ENCODE peak calls at places on chromosomes 13 and 19, in four cellular contexts. One of them, this sample, is unnamed.

GRCh38 chr13:30864352-30865130 is 41.5 kb upstream of the MEDAG start:
- DNase-seq in K562: no peak
- DNase-seq in HepG2: no peak
- DNase-seq in GM12878: no peak
- DNase-seq in this sample: no peak

GRCh38 chr13:110517505-110518149 is 43.9 kb downstream of the RAB20 start:
- DNase-seq in K562: no peak
- DNase-seq in HepG2: no peak
- DNase-seq in GM12878: no peak
- DNase-seq in this sample: no peak

GRCh38 chr19:36379510-36379819 is 464 bp upstream of the ZFP14 start:
- DNase-seq in K562: no peak
- DNase-seq in HepG2: no peak
- DNase-seq in GM12878: no peak
- DNase-seq in this sample: no peak

GRCh38 chr19:30708416-30708815 is 336.2 kb downstream of the ZNF536 start:
- DNase-seq in K562: no peak
- DNase-seq in HepG2: no peak
- DNase-seq in GM12878: no peak
- DNase-seq in this sample: no peak

GRCh38 chr13:100394005-100394695 is 194.4 kb downstream of the GGACT start:
- DNase-seq in K562: no peak
- DNase-seq in HepG2: no peak
- DNase-seq in GM12878: peak; percentile 51
- DNase-seq in this sample: no peak

GRCh38 chr13:94947965-94948371 is 235.6 kb upstream of the SOX21 start:
- DNase-seq in K562: no peak
- DNase-seq in HepG2: no peak
- DNase-seq in GM12878: no peak
- DNase-seq in this sample: no peak

GRCh38 chr13:28754698-28755545 is 36.2 kb upstream of the SLC46A3 start:
- DNase-seq in K562: peak; percentile 28
- DNase-seq in HepG2: peak; percentile 11
- DNase-seq in GM12878: no peak
- DNase-seq in this sample: no peak

GRCh38 chr13:33379597-33379996 is 94.0 kb upstream of the STARD13 start:
- DNase-seq in K562: no peak
- DNase-seq in HepG2: peak; percentile 43
- DNase-seq in GM12878: no peak
- DNase-seq in this sample: no peak

GRCh38 chr13:45500492-45501174 is 35.9 kb downstream of the COG3 start:
- DNase-seq in K562: no peak
- DNase-seq in HepG2: peak; percentile 50
- DNase-seq in GM12878: no peak
- DNase-seq in this sample: no peak

GRCh38 chr19:9673912-9674668 is 810 bp downstream of the ZNF562 start:
- DNase-seq in K562: no peak
- DNase-seq in HepG2: peak; percentile 15
- DNase-seq in GM12878: peak; percentile 1
- DNase-seq in this sample: no peak

GRCh38 chr13:26280822-26281221 is 26.9 kb downstream of the CDK8 start:
- DNase-seq in K562: no peak
- DNase-seq in HepG2: peak; percentile 4
- DNase-seq in GM12878: no peak
- DNase-seq in this sample: no peak

GRCh38 chr13:50283017-50283416 is 267.8 kb downstream of the KCNRG start:
- DNase-seq in K562: no peak
- DNase-seq in HepG2: peak; percentile 85
- DNase-seq in GM12878: no peak
- DNase-seq in this sample: no peak

GRCh38 chr13:50282016-50282415 is 266.8 kb downstream of the KCNRG start:
- DNase-seq in K562: no peak
- DNase-seq in HepG2: no peak
- DNase-seq in GM12878: no peak
- DNase-seq in this sample: no peak

GRCh38 chr13:50285283-50285682 is 270.0 kb downstream of the KCNRG start:
- DNase-seq in K562: no peak
- DNase-seq in HepG2: no peak
- DNase-seq in GM12878: no peak
- DNase-seq in this sample: no peak

GRCh38 chr13:50286376-50286775 is 271.1 kb downstream of the KCNRG start:
- DNase-seq in K562: no peak
- DNase-seq in HepG2: no peak
- DNase-seq in GM12878: no peak
- DNase-seq in this sample: no peak

DNA sequence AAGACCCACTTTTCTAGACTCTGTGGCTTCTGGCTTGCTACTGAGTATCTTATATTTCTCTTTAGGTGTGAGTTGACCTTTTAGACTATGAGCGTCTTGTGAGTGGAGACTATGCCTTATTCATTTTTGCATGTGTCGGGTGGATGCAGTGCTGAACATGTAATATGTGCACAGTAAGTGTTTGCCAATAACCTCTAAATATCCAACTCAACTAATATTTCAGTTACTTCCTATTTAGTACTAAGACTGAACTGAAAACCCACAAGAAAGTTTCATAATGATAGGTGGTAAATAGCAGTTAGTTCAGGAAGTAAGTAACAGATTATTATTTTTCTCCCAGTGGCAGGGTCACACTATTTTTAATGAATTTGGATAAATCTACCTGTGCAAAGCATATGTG is 269.3 kb downstream of the KCNRG start:
- DNase-seq in K562: no peak
- DNase-seq in HepG2: no peak
- DNase-seq in GM12878: no peak
- DNase-seq in this sample: no peak
- TF ChIP-seq TARDBP in K562: no peak
- TF ChIP-seq TARDBP in HepG2: no peak
- TF ChIP-seq TARDBP in GM12878: no peak
- TF ChIP-seq TARDBP in this sample: no peak

GRCh38 chr19:1856345-1856697 is 7.1 kb downstream of the KLF16 start:
- DNase-seq in K562: no peak
- DNase-seq in HepG2: no peak
- DNase-seq in GM12878: no peak
- DNase-seq in this sample: no peak
- TF ChIP-seq FOXM1 in K562: no peak
- TF ChIP-seq FOXM1 in HepG2: no peak
- TF ChIP-seq FOXM1 in GM12878: no peak
- TF ChIP-seq FOXM1 in this sample: no peak

GRCh38 chr13:107374038-107374437 is 806.1 kb upstream of the ARGLU1 start:
- DNase-seq in K562: no peak
- DNase-seq in HepG2: no peak
- DNase-seq in GM12878: no peak
- DNase-seq in this sample: no peak

GRCh38 chr13:107367258-107367657 is 799.3 kb upstream of the ARGLU1 start:
- DNase-seq in K562: no peak
- DNase-seq in HepG2: no peak
- DNase-seq in GM12878: no peak
- DNase-seq in this sample: no peak

GRCh38 chr13:107365466-107366215 is 797.7 kb upstream of the ARGLU1 start:
- DNase-seq in K562: no peak
- DNase-seq in HepG2: no peak
- DNase-seq in GM12878: no peak
- DNase-seq in this sample: no peak

GRCh38 chr13:107373551-107373950 is 805.6 kb upstream of the ARGLU1 start:
- DNase-seq in K562: no peak
- DNase-seq in HepG2: no peak
- DNase-seq in GM12878: no peak
- DNase-seq in this sample: peak; percentile 4

GRCh38 chr13:107370036-107370785 is 802.3 kb upstream of the ARGLU1 start:
- DNase-seq in K562: no peak
- DNase-seq in HepG2: no peak
- DNase-seq in GM12878: no peak
- DNase-seq in this sample: no peak
- TF ChIP-seq BHLHE40 in K562: no peak
- TF ChIP-seq BHLHE40 in HepG2: no peak
- TF ChIP-seq BHLHE40 in GM12878: no peak
- TF ChIP-seq BHLHE40 in this sample: no peak

DNA sequence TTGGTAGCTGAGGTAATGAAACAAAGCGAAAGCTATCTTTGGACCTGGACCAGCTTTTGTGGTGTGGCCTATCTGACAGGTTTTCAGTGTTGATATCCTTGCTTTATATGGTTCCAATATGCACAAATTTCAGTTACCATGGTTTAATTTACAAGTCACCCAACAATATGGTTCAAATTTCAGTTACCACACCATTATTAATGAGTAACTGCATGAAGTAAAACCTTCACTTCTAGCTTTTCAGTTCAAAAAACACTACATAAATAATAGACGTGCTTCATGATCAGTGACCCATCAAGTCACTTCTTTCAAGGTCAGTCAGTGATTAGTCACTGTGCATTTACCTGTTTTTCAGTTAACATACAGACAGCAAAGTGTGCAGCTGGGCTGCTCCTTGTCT is 17.7 kb upstream of the POU4F1 start:
- DNase-seq in K562: no peak
- DNase-seq in HepG2: no peak
- DNase-seq in GM12878: no peak
- DNase-seq in this sample: no peak
- TF ChIP-seq TARDBP in K562: no peak
- TF ChIP-seq TARDBP in HepG2: no peak
- TF ChIP-seq TARDBP in GM12878: no peak
- TF ChIP-seq TARDBP in this sample: no peak

GRCh38 chr19:39566064-39566463 is 26.1 kb upstream of the EID2 start:
- DNase-seq in K562: no peak
- DNase-seq in HepG2: no peak
- DNase-seq in GM12878: no peak
- DNase-seq in this sample: no peak

GRCh38 chr19:39568604-39569003 is 28.6 kb upstream of the EID2 start:
- DNase-seq in K562: no peak
- DNase-seq in HepG2: peak; percentile 27
- DNase-seq in GM12878: no peak
- DNase-seq in this sample: no peak

GRCh38 chr19:39558623-39559117 is 18.7 kb upstream of the EID2 start:
- DNase-seq in K562: no peak
- DNase-seq in HepG2: no peak
- DNase-seq in GM12878: no peak
- DNase-seq in this sample: no peak

GRCh38 chr19:39557791-39558622 is 18.0 kb upstream of the EID2 start:
- DNase-seq in K562: no peak
- DNase-seq in HepG2: peak; percentile 58
- DNase-seq in GM12878: peak; percentile 41
- DNase-seq in this sample: peak; percentile 29

DNA sequence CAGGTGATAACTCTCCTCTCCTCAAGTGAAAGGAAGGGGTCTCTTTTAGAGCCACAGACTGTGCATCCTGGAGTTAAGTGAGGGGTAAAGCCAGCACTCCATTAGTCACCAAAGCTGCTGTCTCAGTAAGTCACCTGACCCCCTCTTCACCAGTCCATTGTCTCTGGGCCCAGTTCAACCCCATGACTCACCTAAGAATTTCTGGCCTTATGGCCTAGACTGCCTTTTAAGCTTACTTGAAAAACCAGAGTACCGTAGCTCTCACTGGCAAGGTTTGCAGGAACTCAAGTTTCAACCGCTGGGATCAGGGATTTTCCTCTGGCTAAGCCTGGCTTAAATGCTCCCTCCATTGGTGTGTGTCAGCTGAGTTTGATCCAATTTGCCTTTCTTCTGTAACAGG is 23.4 kb upstream of the EID2 start:
- DNase-seq in K562: no peak
- DNase-seq in HepG2: no peak
- DNase-seq in GM12878: no peak
- DNase-seq in this sample: no peak
- TF ChIP-seq FOXM1 in K562: no peak
- TF ChIP-seq FOXM1 in HepG2: no peak
- TF ChIP-seq FOXM1 in GM12878: no peak
- TF ChIP-seq FOXM1 in this sample: no peak

GRCh38 chr19:45643927-45644771 is 5.0 kb upstream of the EML2 start:
- DNase-seq in K562: no peak
- DNase-seq in HepG2: no peak
- DNase-seq in GM12878: no peak
- DNase-seq in this sample: no peak

GRCh38 chr19:45645068-45645630 is 6.0 kb upstream of the EML2 start:
- DNase-seq in K562: no peak
- DNase-seq in HepG2: no peak
- DNase-seq in GM12878: no peak
- DNase-seq in this sample: no peak

GRCh38 chr19:45641274-45642105 is 2.3 kb upstream of the EML2 start:
- DNase-seq in K562: peak; percentile 94
- DNase-seq in HepG2: peak; percentile 90
- DNase-seq in GM12878: peak; percentile 95
- DNase-seq in this sample: peak; percentile 88

GRCh38 chr19:45640849-45641273 is 1.7 kb upstream of the EML2 start:
- DNase-seq in K562: peak; percentile 66
- DNase-seq in HepG2: peak; percentile 13
- DNase-seq in GM12878: no peak
- DNase-seq in this sample: peak; percentile 56

GRCh38 chr19:45643024-45643926 is 4.1 kb upstream of the EML2 start:
- DNase-seq in K562: peak; percentile 84
- DNase-seq in HepG2: peak; percentile 64
- DNase-seq in GM12878: peak; percentile 84
- DNase-seq in this sample: peak; percentile 76
- TF ChIP-seq BHLHE40 in K562: peak; percentile 11
- TF ChIP-seq BHLHE40 in HepG2: peak; percentile 31
- TF ChIP-seq BHLHE40 in GM12878: peak; percentile 49
- TF ChIP-seq BHLHE40 in this sample: no peak

GRCh38 chr13:52162279-52163101 is 3.1 kb upstream of the NEK3 start:
- DNase-seq in K562: no peak
- DNase-seq in HepG2: peak; percentile 97
- DNase-seq in GM12878: no peak
- DNase-seq in this sample: no peak
- TF ChIP-seq TARDBP in K562: no peak
- TF ChIP-seq TARDBP in HepG2: no peak
- TF ChIP-seq TARDBP in GM12878: no peak
- TF ChIP-seq TARDBP in this sample: no peak

This sample was measured in HEK293T.